ENCODE peak calls at places on chromosomes 16 and 17, in ten cellular contexts. X, G, N, I, L, P, K, W, J and V are unnamed samples.

GRCh38 chr16:78543066-78543465 is 443.6 kb downstream of the WWOX start:
- DNase-seq in J (no peak), N (no peak), K (no peak), L (no peak), X (no peak), I (no peak), G (no peak), P (no peak), W (no peak), V (no peak)

GRCh38 chr16:22664561-22664997 is 149.4 kb upstream of the HS3ST2 start:
- DNase-seq in P (no peak), J (no peak), N (no peak), X (no peak), K (no peak), L (no peak), W (no peak), G (no peak), I (no peak), V (no peak)

GRCh38 chr17:51734462-51734861 is 424.1 kb downstream of the CA10 start:
- DNase-seq in N (no peak), P (no peak), K (peak), J (no peak), L (peak), W (peak), G (no peak), I (no peak), X (no peak), V (no peak)

GRCh38 chr16:60771138-60771537 is 1265.1 kb downstream of the CDH8 start:
- DNase-seq in K (no peak), I (no peak), J (no peak), N (no peak), L (no peak), P (no peak), W (no peak), G (no peak), X (no peak), V (no peak)

GRCh38 chr17:72419866-72420774 is 299.3 kb downstream of the SOX9 start:
- DNase-seq in K (no peak), G (no peak), N (no peak), W (peak), L (no peak), X (no peak), P (no peak), I (no peak), J (no peak), V (no peak)

GRCh38 chr17:81735181-81736102 is 23.4 kb downstream of the SLC25A10 start:
- DNase-seq in L (no peak), P (no peak), X (no peak), J (no peak), K (peak), W (peak), G (no peak), I (peak), N (no peak), V (peak)

GRCh38 chr17:17947966-17948365 is 24.2 kb downstream of the TOM1L2 start:
- DNase-seq in G (no peak), J (no peak), X (no peak), L (no peak), K (no peak), N (no peak), W (no peak), P (no peak), I (peak), V (no peak)

GRCh38 chr17:40321502-40322416 is 12.8 kb downstream of the RARA start:
- DNase-seq in W (peak), N (no peak), I (no peak), G (no peak), X (no peak), J (no peak), P (peak), L (no peak), K (peak), V (no peak)

GRCh38 chr17:14940112-14940945 is 324.8 kb downstream of the PMP22 start:
- DNase-seq in N (no peak), W (no peak), I (peak), P (no peak), G (peak), K (peak), L (no peak), X (no peak), J (no peak), V (no peak)

GRCh38 chr17:40457369-40457768 is 14.1 kb downstream of the IGFBP4 start:
- DNase-seq in L (no peak), J (no peak), I (peak), X (no peak), N (no peak), K (no peak), W (no peak), P (no peak), G (peak), V (no peak)

GRCh38 chr17:75636381-75637142 is 3.3 kb downstream of the SMIM5 start:
- DNase-seq in W (no peak), I (no peak), P (peak), X (no peak), K (no peak), J (no peak), G (no peak), N (no peak), L (no peak), V (peak)

GRCh38 chr17:80475949-80476876 is at the start of gene NPTX1:
- DNase-seq in L (peak), J (no peak), N (no peak), K (no peak), X (peak), P (no peak), G (peak), I (no peak), W (no peak), V (no peak)

GRCh38 chr16:9820481-9821246 is 361.6 kb downstream of the GRIN2A start:
- DNase-seq in K (no peak), G (no peak), W (no peak), J (no peak), P (no peak), X (peak), L (peak), I (no peak), N (no peak), V (no peak)

GRCh38 chr16:66188786-66189725 is 177.4 kb upstream of the CDH5 start:
- DNase-seq in L (no peak), X (no peak), W (peak), G (peak), J (no peak), I (peak), K (peak), P (no peak), N (no peak), V (no peak)

GRCh38 chr16:82936941-82937551 is 310.3 kb downstream of the CDH13 start:
- DNase-seq in X (no peak), P (no peak), L (no peak), I (peak), K (no peak), J (no peak), N (no peak), G (peak), W (no peak), V (no peak)

GRCh38 chr16:66900721-66901441 is 17.8 kb downstream of the CDH16 start:
- DNase-seq in G (no peak), P (peak), L (no peak), X (no peak), W (peak), I (no peak), J (no peak), N (no peak), K (no peak), V (no peak)

GRCh38 chr16:67723151-67723915 is 4.2 kb upstream of the GFOD2 start:
- DNase-seq in K (no peak), W (no peak), G (peak), X (no peak), P (no peak), L (no peak), J (no peak), N (no peak), I (peak), V (no peak)

GRCh38 chr16:85129846-85130706 is 17.8 kb upstream of the CIBAR2 start:
- DNase-seq in J (no peak), I (peak), K (peak), L (no peak), X (no peak), G (peak), P (no peak), N (no peak), W (no peak), V (no peak)

GRCh38 chr17:50110591-50111349 is 15.6 kb downstream of the PDK2 start:
- DNase-seq in K (peak), I (peak), N (no peak), G (no peak), P (peak), J (no peak), L (no peak), W (no peak), X (no peak), V (no peak)

GRCh38 chr16:17416461-17417221 is 54.1 kb downstream of the XYLT1 start:
- DNase-seq in G (peak), N (no peak), J (peak), X (peak), K (peak), W (peak), L (peak), I (peak), P (no peak), V (peak)

GRCh38 chr17:43524945-43525575 is 21.1 kb downstream of the ETV4 start:
- DNase-seq in K (no peak), L (no peak), W (no peak), G (peak), P (no peak), I (peak), J (no peak), N (no peak), X (no peak), V (no peak)

GRCh38 chr16:48321307-48322036 is 63.7 kb downstream of the SIAH1 start:
- DNase-seq in W (no peak), K (no peak), N (no peak), I (peak), G (peak), J (no peak), P (no peak), L (no peak), X (no peak), V (no peak)

GRCh38 chr17:19336938-19337711 is 25.4 kb downstream of the B9D1 start:
- DNase-seq in L (peak), N (no peak), J (no peak), W (no peak), K (no peak), I (no peak), P (no peak), X (peak), G (no peak), V (no peak)

GRCh38 chr17:17146791-17147406 is 59.2 kb downstream of the PLD6 start:
- DNase-seq in I (no peak), N (no peak), X (no peak), L (peak), K (no peak), G (no peak), W (no peak), P (peak), J (no peak), V (no peak)

GRCh38 chr17:77882040-77882439 is 76.5 kb upstream of the TNRC6C start:
- DNase-seq in I (no peak), N (no peak), X (no peak), P (peak), G (no peak), J (no peak), L (no peak), W (no peak), K (no peak), V (peak)

GRCh38 chr17:77882481-77883212 is 75.9 kb upstream of the TNRC6C start:
- DNase-seq in J (peak), I (peak), L (no peak), P (peak), G (peak), W (peak), N (no peak), X (no peak), K (peak), V (peak)

GRCh38 chr17:77880702-77881450 is 77.6 kb upstream of the TNRC6C start:
- DNase-seq in I (no peak), P (peak), X (no peak), G (no peak), K (no peak), W (no peak), N (no peak), L (no peak), J (no peak), V (peak)

GRCh38 chr17:77879896-77880280 is 78.6 kb upstream of the TNRC6C start:
- DNase-seq in K (no peak), P (peak), G (no peak), N (no peak), W (no peak), L (no peak), J (no peak), X (no peak), I (no peak), V (peak)

GRCh38 chr17:77881545-77881944 is 77.0 kb upstream of the TNRC6C start:
- DNase-seq in P (peak), G (peak), W (peak), N (peak), J (peak), X (no peak), K (peak), I (peak), L (no peak), V (peak)
- H3K4me3 ChIP-seq in P (no peak), G (no peak), W (no peak), N (peak), J (peak), X (no peak), K (no peak), I (no peak), L (no peak), V (no peak)

GRCh38 chr16:69509125-69509524 is 56.6 kb upstream of the NFAT5 start:
- DNase-seq in I (no peak), L (no peak), J (no peak), P (no peak), N (no peak), W (no peak), G (no peak), K (no peak), X (no peak), V (no peak)

GRCh38 chr16:69511641-69512040 is 54.1 kb upstream of the NFAT5 start:
- DNase-seq in P (no peak), L (no peak), N (no peak), J (no peak), X (no peak), W (no peak), I (no peak), K (no peak), G (no peak), V (no peak)

GRCh38 chr16:69513180-69513966 is 52.4 kb upstream of the NFAT5 start:
- DNase-seq in N (no peak), P (no peak), K (no peak), X (no peak), I (no peak), G (no peak), W (no peak), L (peak), J (no peak), V (no peak)

DNA sequence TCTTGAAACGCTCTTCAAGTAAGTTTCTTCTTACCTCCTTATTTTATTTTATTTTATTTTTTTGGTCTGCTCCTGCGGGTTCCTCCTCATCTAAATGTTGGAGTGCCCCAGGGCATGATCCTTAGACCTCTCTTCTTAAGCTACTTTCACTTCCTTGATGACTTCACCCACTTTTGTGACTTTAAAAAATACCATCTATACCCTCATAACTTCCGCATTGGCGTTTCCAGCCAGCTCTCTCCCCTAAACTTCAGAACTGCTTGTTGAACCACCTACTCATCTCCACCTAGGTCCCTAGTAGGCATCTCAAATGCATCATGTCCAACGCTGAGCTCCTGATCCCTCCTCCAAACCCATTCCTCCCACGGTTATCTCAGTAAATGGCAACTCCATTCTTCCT is 51.4 kb upstream of the NFAT5 start:
- DNase-seq in W (no peak), L (no peak), K (no peak), X (no peak), N (no peak), G (no peak), J (no peak), I (no peak), P (no peak), V (no peak)
- H3K4me3 ChIP-seq in W (no peak), L (no peak), K (no peak), X (no peak), N (no peak), G (no peak), J (no peak), I (no peak), P (no peak), V (no peak)

GRCh38 chr16:2471016-2471652 is at the start of gene NTN3:
- DNase-seq in X (peak), W (no peak), J (no peak), N (no peak), P (no peak), I (no peak), L (peak), K (no peak), G (no peak), V (no peak)
- H3K4me3 ChIP-seq in X (peak), W (peak), J (no peak), N (peak), P (peak), I (no peak), L (peak), K (peak), G (peak), V (peak)

GRCh38 chr17:73476890-73477350 is 165.1 kb upstream of the CDC42EP4 start:
- DNase-seq in J (no peak), W (no peak), P (no peak), G (no peak), I (no peak), L (no peak), X (peak), K (no peak), N (no peak), V (no peak)
- H3K4me3 ChIP-seq in J (no peak), W (no peak), P (no peak), G (no peak), I (no peak), L (no peak), X (no peak), K (no peak), N (no peak), V (no peak)

GRCh38 chr16:57391308-57391699 is 13.3 kb upstream of the CCL17 start:
- DNase-seq in I (no peak), W (no peak), N (no peak), K (no peak), G (no peak), J (no peak), P (no peak), X (no peak), L (no peak), V (no peak)

GRCh38 chr16:57388359-57389086 is 16.0 kb upstream of the CCL17 start:
- DNase-seq in P (no peak), J (no peak), I (no peak), K (no peak), X (no peak), G (no peak), N (no peak), W (no peak), L (no peak), V (no peak)

GRCh38 chr16:57387598-57388354 is 15.5 kb downstream of the CX3CL1 start:
- DNase-seq in K (no peak), W (no peak), G (no peak), L (no peak), J (no peak), P (no peak), N (no peak), I (no peak), X (no peak), V (no peak)

GRCh38 chr16:57390635-57391307 is 13.8 kb upstream of the CCL17 start:
- DNase-seq in J (no peak), W (no peak), N (no peak), X (no peak), P (no peak), G (no peak), I (no peak), L (no peak), K (no peak), V (no peak)

GRCh38 chr16:57389087-57389468 is 15.5 kb upstream of the CCL17 start:
- DNase-seq in I (no peak), N (no peak), J (no peak), L (no peak), G (no peak), K (no peak), P (no peak), W (no peak), X (no peak), V (no peak)
- H3K4me3 ChIP-seq in I (no peak), N (no peak), J (no peak), L (no peak), G (no peak), K (no peak), P (no peak), W (no peak), X (no peak), V (no peak)

DNA sequence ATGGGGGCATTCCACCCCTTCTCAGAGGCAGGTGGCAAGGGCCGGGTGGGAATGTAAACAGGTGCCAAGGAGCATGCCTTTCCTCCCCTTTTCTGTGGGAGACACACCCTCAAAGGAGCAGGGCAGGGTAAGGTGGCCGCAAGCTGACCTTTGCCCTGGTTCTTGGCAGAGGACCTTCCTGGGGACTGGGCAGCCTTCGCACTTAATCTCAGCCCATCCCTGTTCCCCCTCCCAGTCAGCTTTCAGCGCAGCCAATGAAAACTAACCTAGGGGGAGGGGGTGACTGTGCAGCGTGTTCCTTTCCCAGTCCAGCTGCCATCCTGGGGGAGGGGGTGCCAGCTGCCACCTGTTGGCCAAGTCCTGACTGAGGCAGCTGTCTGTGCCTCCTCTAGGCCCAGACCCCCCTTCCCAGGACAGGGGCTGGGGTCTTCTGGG is 2.8 kb downstream of the TRAF4 start:
- DNase-seq in N (no peak), L (peak), P (peak), X (no peak), K (no peak), I (no peak), G (no peak), J (no peak), W (peak), V (peak)
- H3K4me3 ChIP-seq in N (peak), L (peak), P (peak), X (no peak), K (no peak), I (peak), G (peak), J (no peak), W (no peak), V (peak)